ENCODE peak calls at places on chromosomes 11 and 22, in six cellular contexts. E is HCT116, B is neural progenitor cell, Q is GM23338, K is astrocyte, A is GM23248. S is an unnamed sample.

GRCh38 chr11:74212533-74212932 is 41.4 kb downstream of the PPME1 start:
- DNase-seq in K (peak; percentile 11), E (no peak), Q (peak; percentile 6), B (no peak), A (peak; percentile 39), S (peak; percentile 39)

GRCh38 chr11:39365809-39366436 is 2093.5 kb downstream of the LRRC4C start:
- DNase-seq in Q (peak; percentile 26), E (no peak), A (peak; percentile 35), K (peak; percentile 60), B (peak; percentile 20), S (peak; percentile 70)

GRCh38 chr22:24059121-24059520 is 48.0 kb downstream of the CABIN1 start:
- DNase-seq in A (peak; percentile 98), E (no peak), K (peak; percentile 99), B (no peak), Q (no peak), S (peak; percentile 99)

GRCh38 chr22:29149841-29150555 is 55.7 kb upstream of the EMID1 start:
- DNase-seq in Q (no peak), K (no peak), B (peak; percentile 52), A (no peak), E (no peak), S (no peak)

GRCh38 chr11:65047581-65048422 is 6.8 kb downstream of the SAC3D1 start:
- DNase-seq in E (no peak), A (peak; percentile 51), Q (peak; percentile 58), B (no peak), K (no peak), S (peak; percentile 8)

GRCh38 chr11:61728940-61729219 is 23.6 kb upstream of the MYRF start:
- DNase-seq in B (no peak), K (peak; percentile 74), A (peak; percentile 69), Q (no peak), E (peak; percentile 52), S (peak; percentile 33)

GRCh38 chr11:134674974-134675373 is 262.9 kb upstream of the B3GAT1 start:
- DNase-seq in E (no peak), K (no peak), A (no peak), Q (no peak), B (no peak), S (no peak)

GRCh38 chr22:35099883-35100282 is 33.9 kb downstream of the ISX start:
- DNase-seq in A (no peak), Q (no peak), B (no peak), K (no peak), E (no peak), S (no peak)

GRCh38 chr11:110900426-110900825 is 188.2 kb upstream of the ARHGAP20 start:
- DNase-seq in K (no peak), E (no peak), Q (no peak), B (no peak), A (no peak), S (no peak)

GRCh38 chr22:26660961-26661578 is 3.7 kb downstream of the MIAT start:
- DNase-seq in E (no peak), A (no peak), Q (peak; percentile 43), K (no peak), B (peak; percentile 94), S (peak; percentile 25)

GRCh38 chr11:111303476-111303875 is 5.1 kb downstream of the POU2AF3 start:
- DNase-seq in A (peak; percentile 23), Q (no peak), E (no peak), B (no peak), K (no peak), S (peak; percentile 9)

GRCh38 chr11:20670932-20671403 is 1.6 kb downstream of the NELL1 start:
- DNase-seq in E (no peak), Q (peak; percentile 67), A (no peak), K (no peak), B (peak; percentile 34), S (no peak)

GRCh38 chr11:60852060-60852638 is 3.6 kb downstream of the PTGDR2 start:
- DNase-seq in Q (peak; percentile 61), A (no peak), E (no peak), B (no peak), K (no peak), S (no peak)

GRCh38 chr11:109197656-109198055 is 224.3 kb upstream of the C11orf87 start:
- DNase-seq in E (no peak), A (peak; percentile 25), B (no peak), K (peak; percentile 68), Q (no peak), S (no peak)

GRCh38 chr22:37320726-37321286 is 38.5 kb downstream of the CYTH4 start:
- DNase-seq in B (peak; percentile 40), K (no peak), A (no peak), E (no peak), Q (no peak), S (no peak)

GRCh38 chr11:1762537-1763302 is 1.0 kb downstream of the CTSD start:
- DNase-seq in B (no peak), Q (no peak), E (peak; percentile 19), K (no peak), A (no peak), S (peak; percentile 26)

GRCh38 chr11:93236741-93237675 is 39.2 kb upstream of the SLC36A4 start:
- DNase-seq in E (peak; percentile 34), A (peak; percentile 62), Q (peak; percentile 80), K (peak; percentile 10), B (peak; percentile 60), S (peak; percentile 38)

GRCh38 chr11:14967581-14968214 is 4.5 kb downstream of the CALCA start:
- DNase-seq in A (no peak), B (no peak), Q (no peak), E (no peak), K (no peak), S (no peak)

DNA sequence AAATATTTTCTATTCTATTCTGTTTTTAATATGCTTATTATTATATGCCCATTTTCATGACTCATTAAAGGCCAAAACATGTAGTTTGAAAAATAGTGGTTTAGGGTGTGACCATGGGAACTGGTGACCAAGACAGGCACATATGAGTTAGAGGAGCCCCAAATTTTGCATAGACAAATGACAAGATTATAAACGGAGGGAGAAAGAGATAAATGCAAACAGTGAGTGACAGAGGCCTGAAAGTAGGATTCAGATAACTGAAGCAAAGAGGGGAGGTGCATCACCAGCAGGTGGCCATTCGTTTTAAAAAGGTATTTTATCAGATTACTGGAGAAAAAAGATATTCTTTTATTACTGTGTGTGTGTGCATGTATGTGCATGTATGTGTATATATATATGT is 391.5 kb upstream of the CHORDC1 start:
- DNase-seq in B (no peak), A (no peak), E (no peak), K (no peak), Q (no peak), S (no peak)
- TF ChIP-seq EZH2 in B (no peak), A (no peak), E (no peak), K (no peak), Q (no peak), S (no peak)

DNA sequence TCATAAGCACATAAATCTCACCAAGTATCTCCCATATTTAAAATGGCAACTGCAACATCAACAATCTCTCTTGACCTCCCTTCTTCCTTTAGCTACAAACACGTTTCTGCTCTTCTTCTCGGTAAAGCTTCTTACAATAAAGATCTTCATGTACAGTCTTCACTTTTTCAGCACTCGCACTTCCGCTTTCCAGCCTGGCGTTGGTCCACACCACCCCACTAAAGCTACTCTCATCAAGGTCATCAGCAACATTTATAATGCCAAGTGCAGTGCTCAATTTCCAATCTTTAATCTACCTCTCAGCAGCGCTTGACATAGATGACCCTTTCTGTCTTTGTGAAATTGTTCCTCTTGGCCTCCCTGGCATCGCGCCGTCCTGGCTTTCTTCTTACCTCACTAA is 33.6 kb downstream of the NTM start:
- DNase-seq in B (no peak), E (no peak), K (no peak), A (no peak), Q (no peak), S (no peak)
- H2AFZ ChIP-seq in B (no peak overlapping the region), E (no peak overlapping the region), K (no peak overlapping the region), A (no peak overlapping the region), Q (no peak overlapping the region), S (no peak overlapping the region)

GRCh38 chr11:76790251-76790650 is 7.1 kb downstream of the TSKU start:
- DNase-seq in B (no peak), E (no peak), A (no peak), Q (no peak), K (no peak), S (no peak)

GRCh38 chr11:76787911-76788596 is 4.9 kb downstream of the TSKU start:
- DNase-seq in Q (no peak), K (no peak), B (no peak), E (peak; percentile 61), A (peak; percentile 69), S (no peak)

GRCh38 chr11:76787271-76787670 is 4.1 kb downstream of the TSKU start:
- DNase-seq in K (no peak), Q (no peak), A (no peak), E (no peak), B (no peak), S (no peak)

GRCh38 chr11:76788661-76789442 is 5.7 kb downstream of the TSKU start:
- DNase-seq in B (no peak), K (no peak), Q (no peak), E (peak; percentile 85), A (no peak), S (no peak)

DNA sequence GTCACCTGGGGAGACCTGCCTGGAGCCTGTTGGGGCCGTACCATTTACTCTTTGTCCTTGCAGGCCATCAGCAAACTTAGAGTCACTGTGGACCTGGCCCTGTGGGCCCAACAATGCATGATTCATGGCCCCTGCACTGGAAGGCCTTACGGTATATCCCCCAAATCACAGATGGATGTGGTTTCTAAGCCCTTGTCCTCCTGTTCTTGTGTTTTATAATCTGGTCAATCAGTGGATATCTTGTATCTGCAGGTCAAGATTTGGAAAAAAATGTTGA is 6.2 kb downstream of the TSKU start:
- DNase-seq in B (no peak), K (no peak), Q (no peak), A (no peak), E (no peak), S (no peak)
- H3K27ac ChIP-seq in B (no peak overlapping the region), K (no peak overlapping the region), Q (no peak overlapping the region), A (no peak overlapping the region), E (peak overlapping the region; percentile 63), S (no peak overlapping the region)

GRCh38 chr11:12410006-12410728 is 32.8 kb downstream of the PARVA start:
- DNase-seq in K (peak; percentile 62), A (peak; percentile 66), B (peak; percentile 44), Q (peak; percentile 38), E (no peak), S (peak; percentile 68)
- TF ChIP-seq EZH2 in K (no peak), A (no peak), B (no peak), Q (no peak), E (no peak), S (no peak)